ENCODE peak calls at places on chromosomes 2 and 18, in ten cellular contexts. L, U, I, C, M, V, R, T, X and Z are unnamed samples.

GRCh38 chr2:15316370-15316814 is 244.7 kb downstream of the NBAS start:
- DNase-seq in L (no peak), U (no peak), I (no peak), C (no peak), M (no peak), V (peak; percentile 27), R (no peak), T (no peak), X (no peak), Z (no peak)

GRCh38 chr2:217669831-217670230 is 333.0 kb downstream of the TNS1 start:
- DNase-seq in L (no peak), U (no peak), I (peak; percentile 46), C (no peak), M (no peak), V (no peak), R (no peak), T (no peak), X (no peak), Z (no peak)

GRCh38 chr18:12411456-12411855 is 3.7 kb downstream of the PRELID3A start:
- DNase-seq in L (no peak), U (no peak), I (no peak), C (no peak), M (no peak), V (no peak), R (no peak), T (no peak), X (no peak), Z (no peak)

GRCh38 chr2:149612122-149612521 is 24.5 kb upstream of the MMADHC start:
- DNase-seq in L (no peak), U (no peak), I (peak; percentile 15), C (no peak), M (peak; percentile 20), V (no peak), R (peak; percentile 27), T (no peak), X (no peak), Z (no peak)

GRCh38 chr2:54402350-54402749 is 53.8 kb upstream of the SPTBN1 start:
- DNase-seq in L (peak; percentile 82), U (no peak), I (peak; percentile 23), C (no peak), M (peak; percentile 78), V (no peak), R (no peak), T (peak; percentile 38), X (peak; percentile 64), Z (no peak)

GRCh38 chr2:104841694-104842093 is 12.2 kb upstream of the POU3F3 start:
- DNase-seq in L (no peak), U (no peak), I (no peak), C (no peak), M (no peak), V (no peak), R (no peak), T (no peak), X (no peak), Z (no peak)

GRCh38 chr2:96824079-96824870 is 8.2 kb downstream of the CNNM3 start:
- DNase-seq in L (no peak), U (no peak), I (no peak), C (no peak), M (peak; percentile 17), V (no peak), R (no peak), T (no peak), X (peak; percentile 36), Z (no peak)

GRCh38 chr2:224929512-224929911 is 112.8 kb downstream of the DOCK10 start:
- DNase-seq in L (no peak), U (no peak), I (no peak), C (no peak), M (no peak), V (no peak), R (no peak), T (no peak), X (no peak), Z (no peak)

GRCh38 chr18:49858309-49859005 is 45.1 kb upstream of the ACAA2 start:
- DNase-seq in L (peak; percentile 77), U (peak; percentile 90), I (peak; percentile 77), C (peak; percentile 66), M (peak; percentile 73), V (peak; percentile 84), R (peak; percentile 77), T (no peak), X (peak; percentile 73), Z (peak; percentile 6)

GRCh38 chr2:233901367-233901766 is 15.8 kb upstream of the TRPM8 start:
- DNase-seq in L (no peak), U (no peak), I (no peak), C (no peak), M (no peak), V (no peak), R (peak; percentile 59), T (no peak), X (no peak), Z (no peak)

GRCh38 chr2:60759654-60760053 is 3.6 kb downstream of the PAPOLG start:
- DNase-seq in L (no peak), U (no peak), I (no peak), C (no peak), M (no peak), V (no peak), R (no peak), T (no peak), X (no peak), Z (no peak)

GRCh38 chr18:45071959-45072358 is 391.3 kb downstream of the SETBP1 start:
- DNase-seq in L (no peak), U (no peak), I (no peak), C (no peak), M (no peak), V (no peak), R (no peak), T (no peak), X (no peak), Z (no peak)

GRCh38 chr18:2948038-2948437 is 64.9 kb downstream of the LPIN2 start:
- DNase-seq in L (peak; percentile 56), U (no peak), I (peak; percentile 55), C (no peak), M (no peak), V (peak; percentile 57), R (no peak), T (no peak), X (no peak), Z (peak; percentile 20)

DNA sequence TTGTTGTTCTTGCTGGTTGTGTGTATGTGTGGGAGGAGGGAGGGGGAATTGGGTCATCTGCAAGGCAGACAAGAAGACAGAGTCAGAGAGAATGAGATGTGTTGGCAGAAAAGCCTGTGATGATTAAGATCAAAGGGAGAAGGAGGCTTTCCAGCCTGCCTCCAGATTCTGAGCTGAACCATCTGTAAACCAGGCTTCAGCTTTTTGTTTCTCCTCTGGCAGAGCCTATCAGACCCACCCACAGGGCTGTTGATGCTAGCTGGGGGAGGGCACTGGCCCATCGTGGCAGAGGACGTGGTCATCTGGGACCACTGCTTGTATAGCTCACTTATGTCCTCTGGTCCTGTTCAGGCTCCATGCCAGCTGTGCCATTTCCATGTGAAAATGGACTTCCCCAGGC is 27.6 kb upstream of the COL6A3 start:
- DNase-seq in L (peak; percentile 77), U (no peak), I (peak; percentile 92), C (no peak), M (no peak), V (no peak), R (no peak), T (no peak), X (no peak), Z (no peak)
- H3K27ac ChIP-seq in L (no peak overlapping the region), U (no peak overlapping the region), I (peak overlapping the region; percentile 94), C (no peak overlapping the region), M (no peak overlapping the region), V (no peak overlapping the region), R (peak overlapping the region; percentile 16), T (peak overlapping the region; percentile 59), X (no peak overlapping the region), Z (no peak overlapping the region)

DNA sequence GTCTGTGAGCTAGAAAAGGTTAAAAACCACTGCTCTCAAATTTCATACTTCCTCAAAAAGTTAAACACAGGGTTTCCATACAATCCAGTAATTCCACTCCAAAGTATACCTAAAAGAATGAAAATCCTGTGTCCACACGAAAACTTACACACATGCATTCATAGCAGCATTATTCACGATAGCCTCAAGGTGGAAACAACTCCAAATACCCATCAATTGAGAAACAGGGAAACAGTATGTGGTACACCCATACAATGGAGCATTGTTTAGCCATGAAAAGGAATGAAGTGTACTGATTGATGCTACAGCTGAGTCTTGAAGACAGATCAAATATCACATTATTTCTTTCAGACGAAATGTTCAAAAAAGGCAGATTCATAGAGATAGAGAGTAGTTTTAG is 36.7 kb downstream of the UXS1 start:
- DNase-seq in L (no peak), U (no peak), I (no peak), C (no peak), M (no peak), V (no peak), R (no peak), T (no peak), X (no peak), Z (no peak)
- H3K27ac ChIP-seq in L (no peak overlapping the region), U (no peak overlapping the region), I (no peak overlapping the region), C (no peak overlapping the region), M (no peak overlapping the region), V (no peak overlapping the region), R (no peak overlapping the region), T (no peak overlapping the region), X (no peak overlapping the region), Z (no peak overlapping the region)

DNA sequence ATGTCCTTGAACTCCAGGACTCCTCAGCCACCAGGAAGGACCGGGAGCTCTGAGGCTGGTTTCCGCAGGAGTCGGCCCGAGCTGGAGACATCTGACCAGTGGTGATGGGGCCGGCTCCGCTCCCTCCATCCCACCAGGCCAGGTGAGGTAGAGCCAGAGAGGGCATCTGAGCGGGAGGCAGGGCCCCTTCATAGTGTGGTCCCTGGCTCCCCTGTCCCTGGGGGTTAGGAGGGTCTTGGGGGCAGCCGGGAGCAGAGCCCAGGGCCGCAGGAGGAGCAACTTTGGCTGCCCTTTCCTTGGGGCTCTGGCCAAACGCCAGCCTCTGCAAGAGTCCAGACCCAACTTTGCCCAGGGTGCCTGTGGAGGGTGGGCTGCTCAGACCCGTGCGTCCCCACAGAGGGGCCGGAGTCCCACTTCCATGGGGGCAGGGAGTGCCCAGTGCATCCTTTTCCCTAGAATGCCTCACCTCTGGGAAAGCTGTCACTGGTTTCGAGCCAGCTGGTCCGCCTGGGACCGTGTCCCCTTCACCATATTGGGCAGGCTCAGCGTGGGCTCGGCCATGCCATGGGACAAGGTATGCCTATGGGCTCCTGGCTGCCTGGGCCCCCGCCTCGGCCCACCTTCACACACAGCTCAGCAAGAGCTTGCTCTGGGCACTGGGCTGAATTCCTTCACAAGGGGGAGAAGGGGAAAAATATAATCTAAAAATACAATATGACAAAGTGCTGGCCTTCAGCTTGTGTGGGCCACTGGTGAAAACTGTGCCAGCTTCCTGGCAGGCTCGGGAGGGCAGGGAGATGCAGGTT is 148.6 kb downstream of the TWIST2 start:
- DNase-seq in L (no peak), U (no peak), I (no peak), C (no peak), M (no peak), V (no peak), R (no peak), T (no peak), X (no peak), Z (no peak)
- H3K27ac ChIP-seq in L (no peak overlapping the region), U (no peak overlapping the region), I (no peak overlapping the region), C (no peak overlapping the region), M (no peak overlapping the region), V (no peak overlapping the region), R (no peak overlapping the region), T (no peak overlapping the region), X (no peak overlapping the region), Z (no peak overlapping the region)

DNA sequence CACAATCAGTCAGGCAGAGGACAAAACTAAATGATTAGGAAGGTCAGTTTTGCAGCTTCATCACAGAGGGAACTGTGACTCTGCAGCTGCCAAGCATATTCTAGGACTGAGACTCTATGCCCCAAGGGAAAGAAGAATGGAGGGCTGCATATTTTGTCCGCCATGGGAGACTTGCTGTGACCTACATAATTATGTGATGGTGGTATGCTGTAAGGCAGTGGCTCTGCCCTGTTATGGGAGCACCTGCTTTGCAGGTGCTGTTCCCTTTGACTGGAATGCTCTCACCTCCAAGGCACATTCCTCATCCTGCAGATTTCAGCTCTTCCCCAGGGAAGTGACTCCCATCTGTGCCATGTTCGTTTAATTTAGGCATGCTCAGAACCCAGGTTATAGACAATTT is 261.9 kb upstream of the EPHA4 start:
- DNase-seq in L (no peak), U (no peak), I (no peak), C (peak; percentile 61), M (no peak), V (peak; percentile 28), R (no peak), T (no peak), X (no peak), Z (no peak)
- H3K27ac ChIP-seq in L (no peak overlapping the region), U (no peak overlapping the region), I (no peak overlapping the region), C (no peak overlapping the region), M (no peak overlapping the region), V (peak overlapping the region; percentile 7), R (no peak overlapping the region), T (no peak overlapping the region), X (no peak overlapping the region), Z (no peak overlapping the region)